ENCODE peak calls at places on chromosome 17, in eight cellular contexts. V is Panc1, C is HCT116, G is esophagus muscularis mucosa, E is suprapubic skin, Q is prostate gland, I is SK-N-SH, M is GM23338. Y is an unnamed sample.
A peak's percentile ranks its signal among the peaks of the same experiment; 100 is the strongest.

GRCh38 chr17:40850287-40850972 is 16.6 kb downstream of the KRT12 start:
- DNase-seq in V (no peak), C (no peak), G (no peak), E (no peak), Q (no peak), I (no peak), M (no peak), Y (no peak)

GRCh38 chr17:68288375-68288774 is 2.6 kb downstream of the SLC16A6 start:
- DNase-seq in V (no peak), C (no peak), G (no peak), E (no peak), Q (no peak), I (no peak), M (no peak), Y (no peak)

GRCh38 chr17:8905256-8905778 is 37.8 kb upstream of the PIK3R6 start:
- DNase-seq in V (no peak), C (no peak), G (peak; percentile 66), E (no peak), Q (no peak), I (no peak), M (no peak), Y (no peak)

GRCh38 chr17:17191346-17191792 is 14.8 kb downstream of the PLD6 start:
- DNase-seq in V (peak; percentile 41), C (no peak), G (no peak), E (no peak), Q (no peak), I (no peak), M (no peak), Y (no peak)

GRCh38 chr17:81710514-81711308 is 1.4 kb upstream of the SLC25A10 start:
- DNase-seq in V (no peak), C (no peak), G (no peak), E (no peak), Q (no peak), I (no peak), M (no peak), Y (no peak)

GRCh38 chr17:16900288-16900882 is 71.5 kb downstream of the TNFRSF13B start:
- DNase-seq in V (no peak), C (no peak), G (peak; percentile 78), E (no peak), Q (no peak), I (no peak), M (no peak), Y (peak; percentile 13)

GRCh38 chr17:55266958-55267688 is 2.4 kb downstream of the HLF start:
- DNase-seq in V (no peak), C (no peak), G (no peak), E (no peak), Q (no peak), I (no peak), M (no peak), Y (no peak)

GRCh38 chr17:8670486-8670885 is 40.0 kb upstream of the MYH10 start:
- DNase-seq in V (no peak), C (no peak), G (no peak), E (no peak), Q (no peak), I (no peak), M (no peak), Y (no peak)

GRCh38 chr17:47736501-47737211 is 3.6 kb downstream of the TBX21 start:
- DNase-seq in V (no peak), C (no peak), G (no peak), E (peak; percentile 57), Q (no peak), I (no peak), M (no peak), Y (peak; percentile 20)

GRCh38 chr17:65022751-65023421 is 33.7 kb downstream of the GNA13 start:
- DNase-seq in V (peak; percentile 36), C (peak; percentile 32), G (no peak), E (no peak), Q (no peak), I (no peak), M (no peak), Y (no peak)

GRCh38 chr17:40303009-40303657 is 5.8 kb upstream of the RARA start:
- DNase-seq in V (peak; percentile 56), C (peak; percentile 35), G (no peak), E (peak; percentile 44), Q (no peak), I (peak; percentile 63), M (peak; percentile 74), Y (peak; percentile 54)

GRCh38 chr17:40915721-40916256 is 21.7 kb downstream of the KRT23 start:
- DNase-seq in V (no peak), C (no peak), G (no peak), E (no peak), Q (no peak), I (no peak), M (no peak), Y (no peak)

GRCh38 chr17:44223574-44224046 is 4.1 kb upstream of the UBTF start:
- DNase-seq in V (no peak), C (no peak), G (no peak), E (no peak), Q (no peak), I (no peak), M (no peak), Y (no peak)

GRCh38 chr17:64095144-64095882 is 34.6 kb downstream of the ERN1 start:
- DNase-seq in V (no peak), C (peak; percentile 75), G (no peak), E (no peak), Q (no peak), I (no peak), M (peak; percentile 32), Y (peak; percentile 40)

GRCh38 chr17:36643086-36643685 is 41.8 kb downstream of the MRM1 start:
- DNase-seq in V (no peak), C (no peak), G (no peak), E (no peak), Q (no peak), I (no peak), M (no peak), Y (no peak)

GRCh38 chr17:67568961-67569360 is 148.8 kb upstream of the NOL11 start:
- DNase-seq in V (no peak), C (no peak), G (no peak), E (no peak), Q (no peak), I (no peak), M (no peak), Y (no peak)

DNA sequence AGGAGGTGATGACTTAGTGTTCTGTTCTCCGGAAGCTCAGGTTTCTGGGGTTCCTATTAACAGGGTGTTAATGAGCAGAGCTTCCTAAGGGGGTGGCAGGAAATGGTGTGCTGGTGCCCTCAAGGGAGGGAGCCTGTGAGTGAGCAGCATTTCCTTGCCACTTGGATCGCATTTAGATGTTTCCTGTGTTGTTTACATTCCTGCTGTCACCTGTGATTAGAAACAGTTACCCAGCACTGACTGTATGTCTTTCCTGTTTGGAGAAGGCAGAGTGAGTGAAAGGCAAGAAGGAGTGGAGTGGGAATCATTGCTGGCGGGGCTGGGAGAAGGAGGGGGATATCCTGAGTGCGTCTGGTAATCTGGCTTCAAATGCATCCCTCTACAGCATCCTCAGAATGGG is 214.6 kb downstream of the CCDC182 start:
- DNase-seq in V (no peak), C (no peak), G (no peak), E (no peak), Q (no peak), I (no peak), M (peak; percentile 41), Y (no peak)
- H3K27ac ChIP-seq in V (no peak overlapping the region), C (no peak overlapping the region), G (no peak overlapping the region), E (no peak overlapping the region), Q (no peak overlapping the region), I (peak overlapping the region; percentile 96), M (no peak overlapping the region), Y (no peak overlapping the region)

DNA sequence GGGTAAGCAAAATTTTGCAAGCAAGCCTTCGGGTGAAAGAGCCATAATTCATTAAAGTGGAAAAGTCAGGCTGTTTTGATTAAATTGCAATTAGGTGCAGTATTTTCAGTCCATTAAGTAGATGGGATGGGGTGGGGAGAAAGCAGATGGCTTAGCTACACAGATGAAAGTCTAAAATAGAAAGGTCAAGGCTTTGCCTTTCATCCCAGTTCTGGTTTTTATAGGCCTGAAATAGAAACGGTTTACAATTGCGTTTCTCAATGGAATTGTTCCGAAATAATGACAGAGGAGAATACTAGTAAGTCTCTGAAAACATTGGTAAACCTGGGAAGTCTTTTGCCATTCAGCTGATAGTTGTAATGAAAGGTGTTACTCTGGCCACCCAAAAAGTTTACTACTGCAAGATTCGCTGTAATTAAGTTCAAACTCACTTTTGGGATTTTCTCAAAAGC is 1.5 kb downstream of the PPM1E start:
- DNase-seq in V (no peak), C (no peak), G (no peak), E (no peak), Q (no peak), I (peak; percentile 71), M (no peak), Y (no peak)
- H3K4me3 ChIP-seq in V (peak overlapping the region; percentile 70), C (no peak overlapping the region), G (peak overlapping the region; percentile 55), E (peak overlapping the region; percentile 62), Q (peak overlapping the region; percentile 60), I (peak overlapping the region; percentile 74), M (peak overlapping the region; percentile 89), Y (no peak overlapping the region)

DNA sequence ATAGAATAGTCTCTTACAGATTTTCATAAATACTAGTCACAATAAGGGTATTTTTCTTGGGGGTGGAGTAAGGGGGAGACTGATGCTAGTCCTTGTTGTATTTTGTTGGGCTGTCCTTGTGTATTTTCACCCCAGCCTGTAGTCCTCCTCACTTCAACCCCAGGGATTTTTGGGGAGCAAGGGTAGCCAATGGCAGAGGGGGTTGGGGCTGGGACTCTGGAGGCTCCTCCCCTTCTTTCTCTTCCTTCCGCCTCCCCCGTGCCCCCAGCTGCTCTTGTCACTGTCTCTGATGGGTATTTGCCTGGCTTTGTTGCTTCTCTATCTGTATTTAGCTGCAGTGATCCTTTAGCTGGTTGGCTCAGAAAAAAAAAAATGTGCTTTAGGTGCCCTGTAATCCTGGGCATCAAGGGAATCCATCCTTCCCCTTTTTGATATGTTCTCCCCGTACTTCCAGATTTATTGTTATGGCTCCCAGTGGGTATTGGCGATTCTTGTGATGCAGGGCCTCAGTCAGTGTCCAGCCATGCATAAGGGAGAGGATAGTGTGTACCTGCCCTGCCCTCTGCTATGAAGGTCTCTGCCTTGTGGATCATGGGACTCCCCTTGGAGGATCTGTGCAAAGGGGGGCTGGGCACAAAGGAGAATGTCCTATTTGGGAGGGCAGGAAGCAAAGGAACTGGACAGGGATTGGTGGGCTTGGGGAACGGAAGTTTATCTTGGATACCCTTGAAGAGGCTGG is 16.5 kb downstream of the SNF8 start:
- DNase-seq in V (no peak), C (no peak), G (no peak), E (no peak), Q (no peak), I (no peak), M (no peak), Y (no peak)
- TF ChIP-seq POLR2AphosphoS5 in V (peak; percentile 16), C (no peak), G (no peak), E (no peak), Q (no peak), I (no peak), M (peak; percentile 37), Y (no peak)

DNA sequence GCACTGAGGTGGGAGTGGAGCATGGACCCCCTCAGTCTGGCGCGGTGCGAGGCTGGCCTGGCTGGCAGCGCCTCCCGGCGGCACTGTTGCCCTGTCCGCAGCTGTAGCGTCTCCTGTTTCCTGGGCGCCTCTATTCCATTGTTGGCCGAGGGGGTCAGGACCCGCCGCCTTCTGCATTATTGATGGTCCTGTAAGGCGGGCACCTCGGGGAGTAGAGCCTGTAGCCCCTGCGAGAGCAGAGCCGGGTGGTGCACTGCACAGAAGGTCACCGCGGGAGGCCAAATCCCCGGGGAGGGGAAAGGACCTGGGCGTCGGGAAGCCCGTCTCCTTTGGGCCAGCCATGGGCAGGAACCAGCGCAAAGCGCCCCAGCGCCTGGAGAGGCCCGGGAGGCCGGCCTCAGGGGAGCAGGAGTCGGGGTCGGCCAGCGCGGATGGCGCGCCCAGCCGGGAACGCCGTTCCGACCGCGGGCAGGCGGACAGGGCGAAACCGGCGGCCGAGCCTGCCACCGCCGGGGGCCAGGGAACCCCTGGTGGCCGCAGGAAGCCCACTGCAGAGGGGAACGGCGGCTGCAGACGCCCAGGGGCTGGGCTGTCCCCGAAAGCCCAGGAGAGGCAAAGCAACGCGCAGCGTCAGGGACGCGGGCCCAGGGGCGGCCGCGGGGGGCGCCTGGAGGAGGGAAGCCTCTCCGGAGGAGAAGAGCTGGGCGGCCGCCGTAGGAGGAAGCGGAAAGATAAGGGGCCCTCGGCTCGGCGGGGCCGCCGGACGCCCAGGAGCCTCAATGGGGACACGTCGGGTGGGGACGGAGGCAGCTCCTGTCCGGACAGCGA is at the start of gene MYO15B:
- DNase-seq in V (no peak), C (no peak), G (no peak), E (no peak), Q (no peak), I (no peak), M (peak; percentile 79), Y (peak; percentile 60)
- H3K27ac ChIP-seq in V (peak within 1 kb of the TSS; percentile 71), C (peak within 1 kb of the TSS; percentile 60), G (peak within 1 kb of the TSS; percentile 93), E (peak within 1 kb of the TSS; percentile 81), Q (peak within 1 kb of the TSS; percentile 90), I (no peak within 1 kb of the TSS), M (peak within 1 kb of the TSS; percentile 50), Y (peak within 1 kb of the TSS; percentile 91)

Y was measured in stomach.